ENCODE peak calls at places on chromosomes 3 and 15, in six cellular contexts. R, P, Z, K, L and W are unnamed samples.

GRCh38 chr3:190053919-190054672 is 66.6 kb downstream of the P3H2 start:
- DNase-seq in R (peak; percentile 42), K (no peak), P (peak; percentile 27), Z (peak; percentile 91), L (no peak), W (no peak)

GRCh38 chr3:169809230-169809795 is 3.4 kb upstream of the LRRIQ4 start:
- DNase-seq in R (no peak), L (no peak), Z (no peak), P (no peak), K (no peak), W (no peak)

GRCh38 chr3:158849747-158850146 is 47.9 kb downstream of the MFSD1 start:
- DNase-seq in R (no peak), L (no peak), K (no peak), Z (no peak), P (no peak), W (no peak)

GRCh38 chr15:80549191-80549590 is 145.0 kb downstream of the ARNT2 start:
- DNase-seq in K (no peak), L (no peak), R (peak; percentile 24), Z (peak; percentile 70), P (no peak), W (peak; percentile 48)

GRCh38 chr3:66138336-66139234 is 82.2 kb upstream of the SLC25A26 start:
- DNase-seq in R (no peak), L (peak; percentile 25), Z (peak; percentile 72), K (no peak), P (peak; percentile 82), W (no peak)

GRCh38 chr3:169260296-169260695 is 403.2 kb downstream of the MECOM start:
- DNase-seq in Z (no peak), R (no peak), K (no peak), P (peak; percentile 7), L (no peak), W (no peak)

GRCh38 chr15:73633991-73634495 is 854 bp upstream of the NPTN start:
- DNase-seq in K (peak; percentile 64), R (peak; percentile 88), L (no peak), P (peak; percentile 68), Z (peak; percentile 86), W (peak; percentile 85)

GRCh38 chr3:110664148-110664547 is 407.5 kb upstream of the NECTIN3 start:
- DNase-seq in Z (no peak), K (no peak), L (no peak), P (no peak), R (no peak), W (no peak)

GRCh38 chr3:4904801-4905695 is 74.2 kb upstream of the BHLHE40 start:
- DNase-seq in K (no peak), R (no peak), L (no peak), P (peak; percentile 14), Z (no peak), W (no peak)

GRCh38 chr15:24878153-24878552 is 76.6 kb upstream of the SNRPN start:
- DNase-seq in P (no peak), L (no peak), K (no peak), R (no peak), Z (no peak), W (no peak)

GRCh38 chr3:127720985-127721384 is 48.2 kb downstream of the ABTB1 start:
- DNase-seq in Z (no peak), P (no peak), K (no peak), R (no peak), L (no peak), W (no peak)

GRCh38 chr15:31439328-31439727 is 112.7 kb downstream of the KLF13 start:
- DNase-seq in Z (peak; percentile 26), R (no peak), K (no peak), L (no peak), P (peak; percentile 57), W (no peak)

GRCh38 chr3:177810162-177810623 is 612.9 kb upstream of the TBL1XR1 start:
- DNase-seq in Z (no peak), P (no peak), L (no peak), K (no peak), R (peak; percentile 79), W (peak; percentile 85)

GRCh38 chr3:37824090-37824953 is 37.4 kb upstream of the CTDSPL start:
- DNase-seq in K (no peak), L (no peak), P (peak; percentile 22), Z (no peak), R (no peak), W (no peak)

GRCh38 chr3:5635746-5636145 is 448.2 kb downstream of the EDEM1 start:
- DNase-seq in K (no peak), Z (no peak), R (no peak), P (no peak), L (no peak), W (no peak)

GRCh38 chr3:46925585-46925934 is 48.0 kb downstream of the PTH1R start:
- DNase-seq in P (no peak), K (no peak), L (no peak), R (no peak), Z (no peak), W (no peak)

GRCh38 chr3:70982700-70983140 is 600.8 kb downstream of the FOXP1 start:
- DNase-seq in P (peak; percentile 47), L (no peak), Z (peak; percentile 70), R (peak; percentile 58), K (peak; percentile 38), W (no peak)

GRCh38 chr15:60661075-60661645 is 182.2 kb upstream of the ICE2 start:
- DNase-seq in K (no peak), R (no peak), Z (no peak), L (no peak), P (no peak), W (no peak)

GRCh38 chr15:67761343-67761742 is 64.0 kb upstream of the SKOR1 start:
- DNase-seq in L (no peak), P (no peak), R (no peak), Z (no peak), K (no peak), W (no peak)